ENCODE peak calls at places on chromosomes 2 and 18, in eight cellular contexts. One of them, this sample, is unnamed.

GRCh38 chr2:182018218-182018617 is 32.6 kb downstream of the PPP1R1C start:
- DNase-seq in stimulated activated CD4-positive, alpha-beta T cell treated with anti-CD3 and anti-CD28 coated beads, TNF-alpha, amount 100 ng/mL, for 1 hour: no peak
- DNase-seq in LoVo: no peak
- DNase-seq in amniotic epithelial cell: peak; percentile 48
- DNase-seq in ELF-1: no peak
- DNase-seq in NCI-H345: no peak
- DNase-seq in fibroblast of mammary gland: no peak
- DNase-seq in Calu3: no peak
- DNase-seq in this sample: no peak

GRCh38 chr2:241546771-241547498 is 11.6 kb upstream of the BOK start:
- DNase-seq in amniotic epithelial cell: peak; percentile 92
- DNase-seq in ELF-1: peak; percentile 81
- DNase-seq in stimulated activated CD4-positive, alpha-beta T cell treated with anti-CD3 and anti-CD28 coated beads, TNF-alpha, amount 100 ng/mL, for 1 hour: no peak
- DNase-seq in NCI-H345: no peak
- DNase-seq in LoVo: peak; percentile 30
- DNase-seq in Calu3: no peak
- DNase-seq in fibroblast of mammary gland: peak; percentile 25
- DNase-seq in this sample: peak; percentile 16

GRCh38 chr2:11356760-11357159 is 12.3 kb upstream of the ROCK2 start:
- DNase-seq in NCI-H345: no peak
- DNase-seq in LoVo: no peak
- DNase-seq in fibroblast of mammary gland: no peak
- DNase-seq in stimulated activated CD4-positive, alpha-beta T cell treated with anti-CD3 and anti-CD28 coated beads, TNF-alpha, amount 100 ng/mL, for 1 hour: no peak
- DNase-seq in ELF-1: no peak
- DNase-seq in Calu3: no peak
- DNase-seq in amniotic epithelial cell: no peak
- DNase-seq in this sample: no peak

GRCh38 chr2:69964353-69964831 is 3.0 kb upstream of the ASPRV1 start:
- DNase-seq in ELF-1: no peak
- DNase-seq in NCI-H345: no peak
- DNase-seq in LoVo: no peak
- DNase-seq in Calu3: peak; percentile 22
- DNase-seq in fibroblast of mammary gland: no peak
- DNase-seq in stimulated activated CD4-positive, alpha-beta T cell treated with anti-CD3 and anti-CD28 coated beads, TNF-alpha, amount 100 ng/mL, for 1 hour: no peak
- DNase-seq in amniotic epithelial cell: no peak
- DNase-seq in this sample: no peak

GRCh38 chr2:28649481-28650260 is 102.0 kb upstream of the PPP1CB start:
- DNase-seq in ELF-1: no peak
- DNase-seq in fibroblast of mammary gland: peak; percentile 57
- DNase-seq in Calu3: peak; percentile 56
- DNase-seq in LoVo: peak; percentile 64
- DNase-seq in amniotic epithelial cell: no peak
- DNase-seq in stimulated activated CD4-positive, alpha-beta T cell treated with anti-CD3 and anti-CD28 coated beads, TNF-alpha, amount 100 ng/mL, for 1 hour: no peak
- DNase-seq in NCI-H345: no peak
- DNase-seq in this sample: peak; percentile 66

GRCh38 chr2:237199577-237199976 is 113.9 kb downstream of the COPS8 start:
- DNase-seq in LoVo: no peak
- DNase-seq in ELF-1: no peak
- DNase-seq in NCI-H345: no peak
- DNase-seq in fibroblast of mammary gland: no peak
- DNase-seq in amniotic epithelial cell: no peak
- DNase-seq in stimulated activated CD4-positive, alpha-beta T cell treated with anti-CD3 and anti-CD28 coated beads, TNF-alpha, amount 100 ng/mL, for 1 hour: no peak
- DNase-seq in Calu3: no peak
- DNase-seq in this sample: no peak

GRCh38 chr2:165390875-165391274 is 78.6 kb upstream of the CSRNP3 start:
- DNase-seq in ELF-1: no peak
- DNase-seq in LoVo: no peak
- DNase-seq in amniotic epithelial cell: no peak
- DNase-seq in NCI-H345: peak; percentile 22
- DNase-seq in fibroblast of mammary gland: no peak
- DNase-seq in Calu3: no peak
- DNase-seq in stimulated activated CD4-positive, alpha-beta T cell treated with anti-CD3 and anti-CD28 coated beads, TNF-alpha, amount 100 ng/mL, for 1 hour: no peak
- DNase-seq in this sample: no peak

GRCh38 chr2:197599285-197599965 is 76.0 kb downstream of the RFTN2 start:
- DNase-seq in ELF-1: no peak
- DNase-seq in stimulated activated CD4-positive, alpha-beta T cell treated with anti-CD3 and anti-CD28 coated beads, TNF-alpha, amount 100 ng/mL, for 1 hour: no peak
- DNase-seq in fibroblast of mammary gland: peak; percentile 71
- DNase-seq in NCI-H345: no peak
- DNase-seq in amniotic epithelial cell: peak; percentile 80
- DNase-seq in LoVo: no peak
- DNase-seq in Calu3: peak; percentile 40
- DNase-seq in this sample: no peak

GRCh38 chr2:37809525-37809924 is 115.6 kb upstream of the RMDN2 start:
- DNase-seq in LoVo: no peak
- DNase-seq in Calu3: peak; percentile 38
- DNase-seq in ELF-1: no peak
- DNase-seq in NCI-H345: no peak
- DNase-seq in amniotic epithelial cell: peak; percentile 88
- DNase-seq in fibroblast of mammary gland: peak; percentile 76
- DNase-seq in stimulated activated CD4-positive, alpha-beta T cell treated with anti-CD3 and anti-CD28 coated beads, TNF-alpha, amount 100 ng/mL, for 1 hour: no peak
- DNase-seq in this sample: peak; percentile 22

GRCh38 chr2:168064011-168064998 is 183.1 kb downstream of the STK39 start:
- DNase-seq in LoVo: no peak
- DNase-seq in stimulated activated CD4-positive, alpha-beta T cell treated with anti-CD3 and anti-CD28 coated beads, TNF-alpha, amount 100 ng/mL, for 1 hour: no peak
- DNase-seq in ELF-1: peak; percentile 67
- DNase-seq in NCI-H345: no peak
- DNase-seq in amniotic epithelial cell: no peak
- DNase-seq in Calu3: no peak
- DNase-seq in fibroblast of mammary gland: no peak
- DNase-seq in this sample: peak; percentile 90

GRCh38 chr2:3586220-3586619 is 8.7 kb upstream of the COLEC11 start:
- DNase-seq in LoVo: no peak
- DNase-seq in Calu3: no peak
- DNase-seq in fibroblast of mammary gland: no peak
- DNase-seq in stimulated activated CD4-positive, alpha-beta T cell treated with anti-CD3 and anti-CD28 coated beads, TNF-alpha, amount 100 ng/mL, for 1 hour: no peak
- DNase-seq in ELF-1: no peak
- DNase-seq in amniotic epithelial cell: no peak
- DNase-seq in NCI-H345: no peak
- DNase-seq in this sample: no peak

GRCh38 chr18:62388855-62389760 is 64.0 kb downstream of the TNFRSF11A start:
- DNase-seq in NCI-H345: no peak
- DNase-seq in amniotic epithelial cell: peak; percentile 36
- DNase-seq in ELF-1: peak; percentile 56
- DNase-seq in LoVo: no peak
- DNase-seq in fibroblast of mammary gland: no peak
- DNase-seq in Calu3: no peak
- DNase-seq in stimulated activated CD4-positive, alpha-beta T cell treated with anti-CD3 and anti-CD28 coated beads, TNF-alpha, amount 100 ng/mL, for 1 hour: no peak
- DNase-seq in this sample: no peak

GRCh38 chr2:210188755-210189154 is 17.5 kb upstream of the KANSL1L start:
- DNase-seq in LoVo: no peak
- DNase-seq in ELF-1: no peak
- DNase-seq in amniotic epithelial cell: no peak
- DNase-seq in Calu3: no peak
- DNase-seq in stimulated activated CD4-positive, alpha-beta T cell treated with anti-CD3 and anti-CD28 coated beads, TNF-alpha, amount 100 ng/mL, for 1 hour: no peak
- DNase-seq in NCI-H345: no peak
- DNase-seq in fibroblast of mammary gland: no peak
- DNase-seq in this sample: no peak

GRCh38 chr2:205746408-205746785 is 64.1 kb downstream of the NRP2 start:
- DNase-seq in fibroblast of mammary gland: no peak
- DNase-seq in LoVo: peak; percentile 85
- DNase-seq in ELF-1: no peak
- DNase-seq in stimulated activated CD4-positive, alpha-beta T cell treated with anti-CD3 and anti-CD28 coated beads, TNF-alpha, amount 100 ng/mL, for 1 hour: no peak
- DNase-seq in amniotic epithelial cell: no peak
- DNase-seq in NCI-H345: no peak
- DNase-seq in Calu3: peak; percentile 84
- DNase-seq in this sample: no peak

GRCh38 chr2:97011977-97012569 is 25.7 kb upstream of the FAM178B start:
- DNase-seq in Calu3: peak; percentile 14
- DNase-seq in NCI-H345: peak; percentile 62
- DNase-seq in stimulated activated CD4-positive, alpha-beta T cell treated with anti-CD3 and anti-CD28 coated beads, TNF-alpha, amount 100 ng/mL, for 1 hour: no peak
- DNase-seq in ELF-1: no peak
- DNase-seq in amniotic epithelial cell: peak; percentile 72
- DNase-seq in fibroblast of mammary gland: peak; percentile 75
- DNase-seq in LoVo: peak; percentile 58
- DNase-seq in this sample: peak; percentile 51

GRCh38 chr2:5409925-5410360 is 282.2 kb upstream of the SOX11 start:
- DNase-seq in amniotic epithelial cell: no peak
- DNase-seq in stimulated activated CD4-positive, alpha-beta T cell treated with anti-CD3 and anti-CD28 coated beads, TNF-alpha, amount 100 ng/mL, for 1 hour: no peak
- DNase-seq in Calu3: no peak
- DNase-seq in fibroblast of mammary gland: no peak
- DNase-seq in NCI-H345: peak; percentile 97
- DNase-seq in ELF-1: peak; percentile 4
- DNase-seq in LoVo: no peak
- DNase-seq in this sample: peak; percentile 94

GRCh38 chr18:8424917-8425725 is 184.1 kb upstream of the RAB12 start:
- DNase-seq in amniotic epithelial cell: peak; percentile 76
- DNase-seq in Calu3: peak; percentile 12
- DNase-seq in ELF-1: peak; percentile 75
- DNase-seq in fibroblast of mammary gland: peak; percentile 34
- DNase-seq in NCI-H345: peak; percentile 67
- DNase-seq in LoVo: no peak
- DNase-seq in stimulated activated CD4-positive, alpha-beta T cell treated with anti-CD3 and anti-CD28 coated beads, TNF-alpha, amount 100 ng/mL, for 1 hour: no peak
- DNase-seq in this sample: peak; percentile 80

GRCh38 chr2:232410238-232410900 is 3.7 kb downstream of the ALPG start:
- DNase-seq in fibroblast of mammary gland: no peak
- DNase-seq in stimulated activated CD4-positive, alpha-beta T cell treated with anti-CD3 and anti-CD28 coated beads, TNF-alpha, amount 100 ng/mL, for 1 hour: no peak
- DNase-seq in Calu3: no peak
- DNase-seq in ELF-1: no peak
- DNase-seq in LoVo: no peak
- DNase-seq in NCI-H345: no peak
- DNase-seq in amniotic epithelial cell: no peak
- DNase-seq in this sample: no peak

GRCh38 chr2:217960351-217960750 is 42.4 kb downstream of the TNS1 start:
- DNase-seq in fibroblast of mammary gland: no peak
- DNase-seq in amniotic epithelial cell: no peak
- DNase-seq in ELF-1: no peak
- DNase-seq in Calu3: no peak
- DNase-seq in LoVo: no peak
- DNase-seq in NCI-H345: no peak
- DNase-seq in stimulated activated CD4-positive, alpha-beta T cell treated with anti-CD3 and anti-CD28 coated beads, TNF-alpha, amount 100 ng/mL, for 1 hour: no peak
- DNase-seq in this sample: no peak

GRCh38 chr2:140786585-140786984 is 1344.2 kb downstream of the LRP1B start:
- DNase-seq in stimulated activated CD4-positive, alpha-beta T cell treated with anti-CD3 and anti-CD28 coated beads, TNF-alpha, amount 100 ng/mL, for 1 hour: no peak
- DNase-seq in Calu3: no peak
- DNase-seq in fibroblast of mammary gland: no peak
- DNase-seq in NCI-H345: peak; percentile 58
- DNase-seq in LoVo: no peak
- DNase-seq in amniotic epithelial cell: no peak
- DNase-seq in ELF-1: peak; percentile 3
- DNase-seq in this sample: peak; percentile 93

GRCh38 chr2:128228894-128229293 is 89.8 kb downstream of the HS6ST1 start:
- DNase-seq in NCI-H345: no peak
- DNase-seq in stimulated activated CD4-positive, alpha-beta T cell treated with anti-CD3 and anti-CD28 coated beads, TNF-alpha, amount 100 ng/mL, for 1 hour: no peak
- DNase-seq in Calu3: no peak
- DNase-seq in amniotic epithelial cell: no peak
- DNase-seq in fibroblast of mammary gland: peak; percentile 21
- DNase-seq in ELF-1: no peak
- DNase-seq in LoVo: peak; percentile 24
- DNase-seq in this sample: peak; percentile 82

GRCh38 chr18:63132819-63133200 is 186.8 kb downstream of the BCL2 start:
- DNase-seq in Calu3: no peak
- DNase-seq in stimulated activated CD4-positive, alpha-beta T cell treated with anti-CD3 and anti-CD28 coated beads, TNF-alpha, amount 100 ng/mL, for 1 hour: no peak
- DNase-seq in NCI-H345: no peak
- DNase-seq in ELF-1: no peak
- DNase-seq in fibroblast of mammary gland: no peak
- DNase-seq in LoVo: no peak
- DNase-seq in amniotic epithelial cell: no peak
- DNase-seq in this sample: peak; percentile 73

GRCh38 chr2:171523969-171524401 is 1.7 kb downstream of the CYBRD1 start:
- DNase-seq in LoVo: no peak
- DNase-seq in amniotic epithelial cell: peak; percentile 78
- DNase-seq in ELF-1: no peak
- DNase-seq in stimulated activated CD4-positive, alpha-beta T cell treated with anti-CD3 and anti-CD28 coated beads, TNF-alpha, amount 100 ng/mL, for 1 hour: no peak
- DNase-seq in Calu3: peak; percentile 13
- DNase-seq in NCI-H345: no peak
- DNase-seq in fibroblast of mammary gland: peak; percentile 29
- DNase-seq in this sample: no peak

GRCh38 chr2:240582781-240583180 is 3.8 kb upstream of the CAPN10 start:
- DNase-seq in ELF-1: no peak
- DNase-seq in amniotic epithelial cell: no peak
- DNase-seq in stimulated activated CD4-positive, alpha-beta T cell treated with anti-CD3 and anti-CD28 coated beads, TNF-alpha, amount 100 ng/mL, for 1 hour: no peak
- DNase-seq in Calu3: no peak
- DNase-seq in LoVo: no peak
- DNase-seq in fibroblast of mammary gland: peak; percentile 11
- DNase-seq in NCI-H345: no peak
- DNase-seq in this sample: no peak

GRCh38 chr2:88671786-88672427 is 19.6 kb upstream of the RPIA start:
- DNase-seq in amniotic epithelial cell: peak; percentile 63
- DNase-seq in ELF-1: peak; percentile 56
- DNase-seq in fibroblast of mammary gland: peak; percentile 71
- DNase-seq in NCI-H345: peak; percentile 35
- DNase-seq in LoVo: peak; percentile 63
- DNase-seq in Calu3: peak; percentile 5
- DNase-seq in stimulated activated CD4-positive, alpha-beta T cell treated with anti-CD3 and anti-CD28 coated beads, TNF-alpha, amount 100 ng/mL, for 1 hour: no peak
- DNase-seq in this sample: peak; percentile 49

GRCh38 chr2:70919672-70920366 is 15.9 kb upstream of the ATP6V1B1 start:
- DNase-seq in amniotic epithelial cell: peak; percentile 60
- DNase-seq in NCI-H345: peak; percentile 69
- DNase-seq in stimulated activated CD4-positive, alpha-beta T cell treated with anti-CD3 and anti-CD28 coated beads, TNF-alpha, amount 100 ng/mL, for 1 hour: peak; percentile 18
- DNase-seq in Calu3: peak; percentile 92
- DNase-seq in fibroblast of mammary gland: peak; percentile 72
- DNase-seq in ELF-1: peak; percentile 95
- DNase-seq in LoVo: peak; percentile 76
- DNase-seq in this sample: peak; percentile 65

GRCh38 chr2:215435261-215435808 is 533 bp downstream of the FN1 start:
- DNase-seq in Calu3: peak; percentile 12
- DNase-seq in LoVo: no peak
- DNase-seq in fibroblast of mammary gland: peak; percentile 14
- DNase-seq in amniotic epithelial cell: peak; percentile 50
- DNase-seq in stimulated activated CD4-positive, alpha-beta T cell treated with anti-CD3 and anti-CD28 coated beads, TNF-alpha, amount 100 ng/mL, for 1 hour: no peak
- DNase-seq in NCI-H345: peak; percentile 50
- DNase-seq in ELF-1: peak; percentile 75
- DNase-seq in this sample: peak; percentile 12

GRCh38 chr2:76599732-76600368 is 889.1 kb upstream of the GCFC2 start:
- DNase-seq in amniotic epithelial cell: peak; percentile 77
- DNase-seq in fibroblast of mammary gland: peak; percentile 63
- DNase-seq in ELF-1: peak; percentile 88
- DNase-seq in LoVo: peak; percentile 75
- DNase-seq in Calu3: peak; percentile 10
- DNase-seq in stimulated activated CD4-positive, alpha-beta T cell treated with anti-CD3 and anti-CD28 coated beads, TNF-alpha, amount 100 ng/mL, for 1 hour: no peak
- DNase-seq in NCI-H345: peak; percentile 83
- DNase-seq in this sample: peak; percentile 89